ENCODE peak calls at places on chromosomes 4 and X, in eight cellular contexts. C is GM23248; K is mammary epithelial cell; J is uterus; M is naive thymus-derived CD4-positive, alpha-beta T cell; U is kidney epithelial cell; F is GM23338; O is BJ. Z is an unnamed sample.
A peak's percentile ranks its signal among the peaks of the same experiment; 100 is the strongest.

GRCh38 chr4:138202686-138203085 is 39.5 kb downstream of the SLC7A11 start:
- DNase-seq in C (no peak), K (no peak), J (no peak), M (no peak), U (no peak), F (no peak), O (no peak), Z (no peak)

GRCh38 chr4:125322363-125322730 is 7.6 kb downstream of the FAT4 start:
- DNase-seq in C (peak; percentile 61), K (peak; percentile 14), J (no peak), M (no peak), U (no peak), F (no peak), O (no peak), Z (no peak)

GRCh38 chr4:186723207-186724047 is at the start of gene FAT1:
- DNase-seq in C (peak; percentile 90), K (peak; percentile 66), J (peak; percentile 58), M (no peak), U (no peak), F (peak; percentile 79), O (no peak), Z (no peak)

GRCh38 chr4:67922697-67923096 is 38.9 kb upstream of the TMPRSS11D start:
- DNase-seq in C (peak; percentile 47), K (peak; percentile 70), J (no peak), M (no peak), U (no peak), F (no peak), O (no peak), Z (no peak)

GRCh38 chr4:4606321-4606720 is 64.5 kb upstream of the STX18 start:
- DNase-seq in C (peak; percentile 90), K (no peak), J (no peak), M (no peak), U (no peak), F (no peak), O (no peak), Z (no peak)

GRCh38 chr4:137749466-137749865 is 217.2 kb upstream of the PCDH18 start:
- DNase-seq in C (peak; percentile 60), K (no peak), J (no peak), M (no peak), U (no peak), F (no peak), O (no peak), Z (no peak)

GRCh38 chr4:120773641-120774040 is 148.9 kb downstream of the PRDM5 start:
- DNase-seq in C (no peak), K (no peak), J (no peak), M (no peak), U (no peak), F (no peak), O (no peak), Z (no peak)

GRCh38 chr4:105182211-105182610 is 35.5 kb downstream of the TET2 start:
- DNase-seq in C (no peak), K (peak; percentile 59), J (no peak), M (no peak), U (no peak), F (no peak), O (no peak), Z (no peak)

GRCh38 chr4:98706200-98706813 is 47.9 kb upstream of the TSPAN5 start:
- DNase-seq in C (no peak), K (no peak), J (no peak), M (peak; percentile 21), U (no peak), F (no peak), O (no peak), Z (peak; percentile 22)

GRCh38 chr4:53541577-53542206 is 49.6 kb downstream of the LNX1 start:
- DNase-seq in C (peak; percentile 95), K (peak; percentile 75), J (peak; percentile 57), M (no peak), U (peak; percentile 43), F (no peak), O (peak; percentile 95), Z (no peak)

GRCh38 chrX:74526786-74527185 is 87.6 kb downstream of the RLIM start:
- DNase-seq in C (no peak), K (no peak), J (no peak), M (no peak), U (no peak), F (no peak), O (no peak), Z (no peak)

GRCh38 chr4:2944091-2944482 is 19.1 kb downstream of the NOP14 start:
- DNase-seq in C (no peak), K (no peak), J (no peak), M (no peak), U (no peak), F (no peak), O (no peak), Z (no peak)
- H3K36me3 ChIP-seq in C (peaks cover 54% of the 10 kb centered on the region), K (peaks cover 46% of the 10 kb centered on the region), J (no peaks in the 10 kb centered on the region), M (peaks cover 21% of the 10 kb centered on the region), U (peaks cover 8% of the 10 kb centered on the region), F (peaks cover 47% of the 10 kb centered on the region), O (peaks cover 60% of the 10 kb centered on the region), Z (peaks cover 90% of the 10 kb centered on the region)

GRCh38 chr4:1728061-1728980 is 7.0 kb downstream of the TACC3 start:
- DNase-seq in C (no peak), K (no peak), J (no peak), M (no peak), U (no peak), F (no peak), O (no peak), Z (no peak)

GRCh38 chr4:1725521-1725920 is 4.2 kb downstream of the TACC3 start:
- DNase-seq in C (no peak), K (no peak), J (no peak), M (no peak), U (no peak), F (no peak), O (no peak), Z (no peak)

GRCh38 chr4:1727117-1728031 is 6.1 kb downstream of the TACC3 start:
- DNase-seq in C (peak; percentile 69), K (peak; percentile 91), J (peak; percentile 61), M (no peak), U (peak; percentile 82), F (no peak), O (no peak), Z (no peak)

GRCh38 chr4:1723131-1723801 is 1.9 kb downstream of the TACC3 start:
- DNase-seq in C (no peak), K (no peak), J (no peak), M (peak; percentile 59), U (no peak), F (no peak), O (no peak), Z (peak; percentile 48)

DNA sequence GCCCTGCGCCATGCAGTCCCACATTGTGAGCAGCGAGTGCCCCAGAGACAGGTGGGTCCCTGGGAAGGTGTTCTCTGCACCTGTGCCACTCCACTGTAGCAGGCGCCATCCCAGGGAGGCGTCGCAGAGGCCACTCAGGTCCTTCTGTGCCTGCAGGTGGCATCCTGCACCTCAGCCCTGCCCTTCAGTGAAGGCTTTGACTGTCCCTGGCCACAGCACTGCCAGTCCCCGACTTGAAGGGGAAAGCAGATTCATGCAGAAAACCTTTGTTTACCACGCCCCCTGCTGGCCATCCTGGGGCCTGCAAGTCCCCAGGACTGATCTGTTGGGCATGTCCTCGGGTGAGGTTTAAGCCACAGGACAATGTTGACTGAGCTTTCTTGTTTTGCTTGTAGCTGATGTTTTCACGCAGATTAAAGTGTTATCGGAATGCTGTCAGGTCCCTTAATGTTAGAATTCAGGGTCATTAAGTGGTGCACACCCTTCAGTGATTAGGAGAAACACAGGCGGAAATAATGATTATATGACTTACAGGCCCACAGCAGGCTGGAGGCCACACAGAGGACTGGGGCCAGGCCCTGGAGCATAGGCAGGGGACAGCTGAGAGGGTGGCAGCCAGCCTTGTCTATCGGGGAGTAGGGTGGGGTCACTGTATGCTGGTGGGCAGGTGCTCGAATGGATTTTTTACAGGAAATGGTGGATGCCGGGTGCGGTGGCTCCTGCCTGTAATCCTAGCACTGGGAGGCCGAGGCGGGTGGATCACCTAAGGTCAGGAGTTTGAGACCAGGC is 5.0 kb downstream of the TACC3 start:
- DNase-seq in C (peak; percentile 73), K (peak; percentile 67), J (peak; percentile 83), M (peak; percentile 81), U (peak; percentile 56), F (peak; percentile 94), O (no peak), Z (peak; percentile 87)
- H3K36me3 ChIP-seq in C (peaks cover 4% of the 10 kb centered on the region), K (peaks cover 24% of the 10 kb centered on the region), J (no peaks in the 10 kb centered on the region), M (peaks cover 28% of the 10 kb centered on the region), U (peaks cover 2% of the 10 kb centered on the region), F (peaks cover 61% of the 10 kb centered on the region), O (peaks cover 9% of the 10 kb centered on the region), Z (peaks cover 35% of the 10 kb centered on the region)

DNA sequence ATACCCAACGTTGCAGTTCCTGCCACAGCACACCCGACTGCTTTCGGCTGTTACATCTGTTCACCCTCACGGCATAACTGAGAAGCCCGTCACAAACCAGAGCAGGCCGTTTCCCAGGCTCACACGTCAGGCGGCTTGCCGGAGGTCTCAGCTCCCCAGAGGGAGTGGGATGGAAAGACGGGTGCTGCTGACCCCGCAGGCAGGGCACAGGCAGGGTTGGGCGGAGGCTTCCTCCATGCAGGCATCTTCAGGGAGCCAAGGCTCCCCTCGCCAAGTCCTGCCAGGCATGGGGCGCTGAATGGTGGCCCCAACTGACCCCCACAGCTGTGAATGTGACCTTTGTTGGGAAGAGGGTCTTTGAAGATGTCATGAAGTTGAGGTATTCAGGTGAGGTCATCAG is 57.5 kb downstream of the ACOX3 start:
- DNase-seq in C (no peak), K (no peak), J (no peak), M (no peak), U (no peak), F (no peak), O (no peak), Z (no peak)
- H3K36me3 ChIP-seq in C (no peaks in the 10 kb centered on the region), K (no peaks in the 10 kb centered on the region), J (no peaks in the 10 kb centered on the region), M (no peaks in the 10 kb centered on the region), U (no peaks in the 10 kb centered on the region), F (no peaks in the 10 kb centered on the region), O (peaks cover 13% of the 10 kb centered on the region), Z (peaks cover 16% of the 10 kb centered on the region)

GRCh38 chr4:142354041-142354440 is 492.1 kb downstream of the INPP4B start:
- DNase-seq in C (peak; percentile 69), K (no peak), J (no peak), M (no peak), U (no peak), F (no peak), O (no peak), Z (no peak)

GRCh38 chr4:142354794-142355416 is 491.2 kb downstream of the INPP4B start:
- DNase-seq in C (no peak), K (no peak), J (no peak), M (peak; percentile 66), U (no peak), F (no peak), O (no peak), Z (no peak)

GRCh38 chr4:142352682-142353081 is 493.4 kb downstream of the INPP4B start:
- DNase-seq in C (no peak), K (no peak), J (no peak), M (no peak), U (no peak), F (no peak), O (no peak), Z (no peak)

GRCh38 chr4:142351958-142352357 is 494.1 kb downstream of the INPP4B start:
- DNase-seq in C (no peak), K (no peak), J (no peak), M (no peak), U (no peak), F (no peak), O (no peak), Z (no peak)

DNA sequence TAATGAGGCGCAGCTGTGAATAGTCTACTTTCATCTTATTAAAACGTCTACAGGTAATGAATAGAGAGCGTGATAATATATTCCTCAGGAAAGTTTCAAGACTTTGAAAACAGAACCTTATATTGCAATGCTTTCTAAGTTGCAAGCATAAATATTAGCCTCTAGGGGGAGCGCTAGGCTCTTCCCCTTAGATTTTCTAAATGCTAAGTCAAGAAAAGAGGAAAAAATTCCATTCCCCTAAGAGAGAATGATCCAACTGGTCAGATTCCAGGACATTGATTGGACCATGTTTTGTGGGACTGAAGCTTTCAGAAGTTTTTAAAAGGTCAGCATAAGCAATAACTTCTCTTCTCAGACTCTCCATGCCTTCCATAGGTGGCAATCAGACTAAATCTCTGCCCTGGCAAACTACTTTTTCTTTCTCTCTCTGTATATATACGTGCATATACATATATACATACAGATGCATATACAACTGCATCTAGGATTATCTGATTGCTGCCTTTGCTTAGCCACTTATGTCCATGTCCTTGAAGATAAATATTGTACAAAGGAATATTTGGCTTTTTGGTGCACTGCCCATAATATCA is 492.9 kb downstream of the INPP4B start:
- DNase-seq in C (peak; percentile 83), K (peak; percentile 59), J (no peak), M (no peak), U (peak; percentile 31), F (peak; percentile 81), O (no peak), Z (no peak)
- H3K36me3 ChIP-seq in C (no peaks in the 10 kb centered on the region), K (no peaks in the 10 kb centered on the region), J (no peaks in the 10 kb centered on the region), M (no peaks in the 10 kb centered on the region), U (no peaks in the 10 kb centered on the region), F (no peaks in the 10 kb centered on the region), O (no peaks in the 10 kb centered on the region), Z (peaks cover 1% of the 10 kb centered on the region)

Z was measured in effector memory CD4-positive, alpha-beta T cell.